ENCODE peak calls at places on chromosome 19, in ten cellular contexts. F is cortex of kidney; S is GM12891; Z is stimulated activated CD4-positive, alpha-beta T cell treated with anti-CD3 and anti-CD28 coated beads, Interleukin-4, amount 100 ng/mL, for 4 hours; E is HFFc6; D is fibroblast of villous mesenchyme; G is NCI-H510A; B is RPMI7951; K is RPMI8226; H is NCI-H2029. N is an unnamed sample.

GRCh38 chr19:44576843-44577565 is 36.4 kb upstream of the IGSF23 start:
- DNase-seq in E (peak), Z (peak), H (peak), K (peak), S (no peak), G (no peak), F (no peak), D (peak), B (peak), N (peak)

GRCh38 chr19:50000038-50000890 is 24.9 kb downstream of the VRK3 start:
- DNase-seq in S (no peak), E (no peak), D (no peak), F (no peak), K (no peak), Z (no peak), H (no peak), G (no peak), B (no peak), N (no peak)

GRCh38 chr19:49327878-49328544 is 3.0 kb upstream of the SLC6A16 start:
- DNase-seq in G (no peak), D (peak), K (peak), B (peak), F (no peak), Z (no peak), E (peak), H (no peak), S (no peak), N (peak)

GRCh38 chr19:38877781-38878574 is at the start of gene RINL:
- DNase-seq in D (no peak), H (peak), F (no peak), B (no peak), Z (peak), S (peak), K (peak), E (no peak), G (peak), N (peak)

GRCh38 chr19:56504581-56504980 is 3.1 kb upstream of the ZNF471 start:
- DNase-seq in F (no peak), E (peak), Z (no peak), S (no peak), G (no peak), K (no peak), H (no peak), D (peak), B (peak), N (no peak)

GRCh38 chr19:46717716-46718143 is 816 bp upstream of the PRKD2 start:
- DNase-seq in S (no peak), B (peak), D (no peak), H (no peak), F (no peak), E (no peak), G (no peak), K (peak), Z (no peak), N (peak)

GRCh38 chr19:16197188-16197621 is 506 bp upstream of the AP1M1 start:
- DNase-seq in S (no peak), E (peak), H (no peak), K (no peak), B (peak), F (no peak), G (no peak), Z (no peak), D (peak), N (no peak)

GRCh38 chr19:13613447-13613846 is 107.2 kb upstream of the CACNA1A start:
- DNase-seq in B (no peak), E (no peak), Z (no peak), S (no peak), D (no peak), F (no peak), H (peak), G (peak), K (no peak), N (no peak)

GRCh38 chr19:18657590-18658365 is 20.9 kb downstream of the KLHL26 start:
- DNase-seq in K (no peak), F (no peak), D (peak), B (peak), H (no peak), G (no peak), S (no peak), Z (no peak), E (no peak), N (peak)

GRCh38 chr19:35354898-35355297 is 3.4 kb upstream of the FFAR3 start:
- DNase-seq in Z (no peak), S (no peak), E (no peak), K (no peak), F (no peak), B (no peak), G (no peak), H (no peak), D (no peak), N (no peak)

GRCh38 chr19:2150794-2151338 is 500 bp downstream of the AP3D1 start:
- DNase-seq in B (no peak), S (peak), Z (peak), K (no peak), G (no peak), E (no peak), D (no peak), H (no peak), F (no peak), N (peak)

GRCh38 chr19:38209671-38210457 is 14.2 kb downstream of the DPF1 start:
- DNase-seq in F (no peak), Z (no peak), H (no peak), B (no peak), D (peak), G (peak), E (peak), S (no peak), K (peak), N (no peak)

GRCh38 chr19:10000171-10000826 is 10.0 kb downstream of the COL5A3 start:
- DNase-seq in F (no peak), H (peak), G (no peak), Z (peak), B (peak), D (peak), S (peak), K (peak), E (peak), N (peak)

GRCh38 chr19:17725422-17726078 is 6.3 kb downstream of the MAP1S start:
- DNase-seq in Z (no peak), K (no peak), G (no peak), F (no peak), E (no peak), S (no peak), D (no peak), H (no peak), B (no peak), N (no peak)

GRCh38 chr19:56176881-56177280 is 1.1 kb downstream of the GALP start:
- DNase-seq in F (no peak), S (no peak), K (no peak), D (no peak), G (peak), B (no peak), E (no peak), H (no peak), Z (no peak), N (no peak)

GRCh38 chr19:16381756-16382401 is 57.3 kb downstream of the KLF2 start:
- DNase-seq in G (no peak), Z (no peak), H (no peak), B (peak), E (no peak), F (no peak), K (no peak), D (peak), S (no peak), N (no peak)

GRCh38 chr19:1852294-1852646 is 4.0 kb upstream of the REXO1 start:
- DNase-seq in Z (no peak), F (no peak), E (no peak), D (no peak), B (no peak), K (no peak), H (no peak), S (no peak), G (no peak), N (no peak)

GRCh38 chr19:21335721-21336120 is 6.5 kb upstream of the ZNF708 start:
- DNase-seq in S (no peak), G (no peak), Z (no peak), E (no peak), D (no peak), B (no peak), K (no peak), F (no peak), H (no peak), N (peak)

GRCh38 chr19:54325194-54325621 is 12.2 kb upstream of the LILRA5 start:
- DNase-seq in D (peak), F (no peak), B (peak), E (peak), K (peak), Z (peak), G (no peak), S (peak), H (no peak), N (peak)